ENCODE peak calls at places on chromosome 20, in five cellular contexts. J, S, T, Z and Y are unnamed samples. For H3K4me1, the result is how much of the 10 kb centered on the place peaks cover.

GRCh38 chr20:31943052-31943471 is 8.8 kb downstream of the PDRG1 start:
- DNase-seq in J (no peak), S (peak), T (no peak), Z (peak), Y (no peak)

GRCh38 chr20:63708301-63709148 is 686 bp downstream of the ZGPAT start:
- DNase-seq in J (no peak), S (peak), T (no peak), Z (no peak), Y (peak)

GRCh38 chr20:14203657-14204056 is 133.8 kb downstream of the FLRT3 start:
- DNase-seq in J (no peak), S (no peak), T (no peak), Z (no peak), Y (no peak)

GRCh38 chr20:51379601-51380341 is 162.7 kb downstream of the NFATC2 start:
- DNase-seq in J (no peak), S (no peak), T (no peak), Z (no peak), Y (no peak)

GRCh38 chr20:41175201-41175651 is 37.9 kb downstream of the PLCG1 start:
- DNase-seq in J (no peak), S (no peak), T (no peak), Z (no peak), Y (no peak)

GRCh38 chr20:60206259-60206658 is 248.0 kb downstream of the CDH26 start:
- DNase-seq in J (peak), S (no peak), T (no peak), Z (peak), Y (no peak)

GRCh38 chr20:7702141-7702540 is 238.1 kb downstream of the HAO1 start:
- DNase-seq in J (no peak), S (no peak), T (no peak), Z (peak), Y (no peak)

GRCh38 chr20:3889489-3890409 is 562 bp downstream of the PANK2 start:
- DNase-seq in J (peak), S (peak), T (no peak), Z (no peak), Y (peak)

GRCh38 chr20:61750093-61750492 is 315.6 kb downstream of the TAF4 start:
- DNase-seq in J (no peak), S (no peak), T (no peak), Z (no peak), Y (no peak)

GRCh38 chr20:7859371-7859802 is 80.9 kb downstream of the HAO1 start:
- DNase-seq in J (peak), S (no peak), T (no peak), Z (peak), Y (peak)

GRCh38 chr20:58716476-58717277 is 24.1 kb downstream of the NPEPL1 start:
- DNase-seq in J (no peak), S (peak), T (no peak), Z (no peak), Y (peak)

GRCh38 chr20:32067234-32067821 is 15.3 kb downstream of the HCK start:
- DNase-seq in J (peak), S (no peak), T (no peak), Z (peak), Y (no peak)

GRCh38 chr20:17504326-17504897 is 26.8 kb downstream of the BFSP1 start:
- DNase-seq in J (no peak), S (peak), T (no peak), Z (no peak), Y (peak)

GRCh38 chr20:24634855-24635254 is 165.4 kb downstream of the SYNDIG1 start:
- DNase-seq in J (no peak), S (no peak), T (no peak), Z (peak), Y (peak)

GRCh38 chr20:46078954-46079353 is 10.8 kb downstream of the NCOA5 start:
- DNase-seq in J (no peak), S (no peak), T (no peak), Z (no peak), Y (no peak)

GRCh38 chr20:610130-611046 is at the start of gene TCF15:
- DNase-seq in J (no peak), S (no peak), T (no peak), Z (peak), Y (peak)

GRCh38 chr20:5714261-5715041 is 35.8 kb upstream of the SHLD1 start:
- DNase-seq in J (peak), S (no peak), T (peak), Z (peak), Y (no peak)

GRCh38 chr20:13549451-13549850 is 89.3 kb downstream of the TASP1 start:
- DNase-seq in J (no peak), S (no peak), T (no peak), Z (no peak), Y (no peak)

GRCh38 chr20:25695532-25696383 is 895 bp downstream of the ZNF337 start:
- DNase-seq in J (no peak), S (no peak), T (no peak), Z (no peak), Y (peak)

GRCh38 chr20:38238834-38239233 is 21.7 kb downstream of the KIAA1755 start:
- DNase-seq in J (no peak), S (no peak), T (no peak), Z (no peak), Y (no peak)

GRCh38 chr20:33262658-33263065 is 20.4 kb upstream of the BPIFB1 start:
- DNase-seq in J (peak), S (no peak), T (no peak), Z (peak), Y (peak)

GRCh38 chr20:56382696-56383095 is 9.3 kb downstream of the AURKA start:
- DNase-seq in J (no peak), S (no peak), T (no peak), Z (no peak), Y (no peak)

GRCh38 chr20:62061851-62062418 is 3.7 kb downstream of the TAF4 start:
- DNase-seq in J (no peak), S (no peak), T (no peak), Z (no peak), Y (no peak)

GRCh38 chr20:5767493-5768098 is 17.4 kb downstream of the SHLD1 start:
- DNase-seq in J (no peak), S (no peak), T (no peak), Z (no peak), Y (no peak)

GRCh38 chr20:50186151-50186885 is 4.3 kb upstream of the CEBPB start:
- DNase-seq in J (peak), S (peak), T (peak), Z (peak), Y (peak)

GRCh38 chr20:7908905-7909304 is 31.4 kb downstream of the HAO1 start:
- DNase-seq in J (no peak), S (no peak), T (no peak), Z (no peak), Y (no peak)

GRCh38 chr20:49583669-49584417 is 15.9 kb upstream of the PTGIS start:
- DNase-seq in J (no peak), S (peak), T (no peak), Z (peak), Y (peak)

GRCh38 chr20:32501709-32502108 is 83.4 kb downstream of the NOL4L start:
- DNase-seq in J (no peak), S (no peak), T (no peak), Z (peak), Y (no peak)

DNA sequence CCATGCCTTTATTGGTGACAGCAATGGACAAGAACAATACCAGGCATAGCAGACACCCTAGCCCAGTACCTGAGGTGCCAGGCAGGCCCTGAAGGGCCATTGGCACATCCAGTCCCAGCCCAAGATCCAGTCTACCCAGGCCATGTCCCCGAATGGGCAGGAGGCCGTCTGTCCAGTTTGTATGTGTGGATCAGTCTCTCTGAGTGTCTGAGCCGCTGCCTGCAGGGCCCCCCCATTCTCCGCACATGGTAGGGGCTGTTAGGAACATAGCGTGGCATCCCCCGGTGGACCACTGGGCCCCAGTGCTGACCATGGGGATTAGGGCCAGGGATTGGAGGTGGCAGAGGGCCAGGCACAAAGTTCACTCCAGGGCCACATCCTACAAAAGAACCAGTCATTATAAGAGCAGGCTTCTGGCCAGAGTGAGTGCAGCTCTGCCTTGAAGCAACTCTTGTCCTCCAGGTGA is 5.1 kb downstream of the PCED1A start:
- DNase-seq in J (no peak), S (no peak), T (no peak), Z (no peak), Y (no peak)
- H3K4me1 ChIP-seq in J (under half), S (under half), T (under half), Z (under half), Y (under half)

DNA sequence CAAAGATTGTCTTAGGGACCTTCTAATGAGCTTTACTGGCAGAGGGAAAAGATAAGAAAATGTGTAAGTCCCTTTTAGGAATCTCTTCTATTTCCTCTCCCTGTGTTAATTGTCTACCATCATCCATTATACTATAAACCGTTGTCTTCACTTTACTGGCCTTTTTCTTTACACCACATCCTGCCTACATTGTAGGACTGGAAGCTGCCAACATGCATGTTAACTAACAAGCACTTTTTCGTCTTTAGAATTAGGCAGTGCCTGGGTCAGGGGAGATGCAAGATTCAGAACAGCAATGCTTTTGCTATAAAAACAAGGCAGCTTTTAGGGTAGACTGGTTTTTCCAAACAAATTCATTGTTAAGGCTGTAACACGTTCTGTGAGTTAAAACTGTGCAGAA is 11.0 kb upstream of the PKIG start:
- DNase-seq in J (peak), S (no peak), T (no peak), Z (no peak), Y (no peak)
- H3K4me1 ChIP-seq in J (under half), S (under half), T (under half), Z (under half), Y (under half)

DNA sequence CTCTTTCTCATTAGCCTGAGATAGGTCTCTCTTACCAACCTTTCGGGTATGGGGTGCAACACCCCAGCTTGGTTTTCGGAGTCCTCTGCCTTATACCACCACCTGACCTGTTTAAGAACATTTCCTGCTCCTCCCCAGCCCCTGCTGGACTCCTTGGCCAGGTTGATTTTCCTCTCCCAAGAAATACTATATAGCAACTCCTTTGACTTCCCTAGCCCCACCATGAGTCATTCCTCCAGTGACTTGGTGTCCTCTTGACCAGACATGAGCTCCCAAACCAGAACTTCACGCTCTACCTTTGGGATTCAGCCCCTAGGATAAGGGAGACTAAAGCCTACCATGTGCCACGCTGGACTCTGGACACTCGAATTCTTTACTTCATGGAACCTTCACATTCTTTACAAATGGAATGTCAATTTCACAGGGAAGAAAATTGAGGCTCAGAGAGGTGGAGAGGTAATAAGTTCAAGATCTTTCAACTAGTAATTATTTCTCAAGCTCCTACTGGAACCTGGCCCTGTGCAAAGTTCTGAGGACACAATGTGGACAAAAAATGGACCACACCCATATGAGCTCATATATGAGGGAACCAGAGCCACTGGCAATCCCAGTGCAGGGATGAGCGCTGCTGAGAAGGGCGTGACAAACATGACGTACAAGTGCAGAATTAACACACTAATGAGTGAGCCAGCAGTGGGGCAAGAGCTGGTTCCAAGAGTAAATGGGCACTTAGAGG is 48.2 kb downstream of the SIRPA start:
- DNase-seq in J (no peak), S (no peak), T (no peak), Z (no peak), Y (no peak)
- H3K4me1 ChIP-seq in J (under half), S (under half), T (under half), Z (half or more), Y (under half)

GRCh38 chr20:35662541-35662940 is 2.2 kb downstream of the CPNE1 start:
- DNase-seq in J (no peak), S (no peak), T (no peak), Z (no peak), Y (no peak)

GRCh38 chr20:35660122-35660937 is 4.4 kb downstream of the CPNE1 start:
- DNase-seq in J (no peak), S (no peak), T (no peak), Z (no peak), Y (no peak)

GRCh38 chr20:35661013-35661412 is 3.7 kb downstream of the CPNE1 start:
- DNase-seq in J (no peak), S (no peak), T (no peak), Z (no peak), Y (no peak)

GRCh38 chr20:35663516-35663812 is 1.2 kb downstream of the CPNE1 start:
- DNase-seq in J (peak), S (no peak), T (no peak), Z (no peak), Y (no peak)

GRCh38 chr20:35661908-35662307 is 2.8 kb downstream of the CPNE1 start:
- DNase-seq in J (no peak), S (no peak), T (no peak), Z (no peak), Y (no peak)
- H3K4me1 ChIP-seq in J (under half), S (under half), T (under half), Z (under half), Y (under half)